ENCODE peak calls at places on chromosomes 16 and 17, in four cellular contexts. T is K562, H is GM12878, D is HepG2. E is an unnamed sample.

GRCh38 chr16:80622007-80622406 is 81.2 kb downstream of the DYNLRB2 start:
- DNase-seq in D (no peak), H (no peak), T (no peak), E (no peak)

GRCh38 chr17:81429353-81429774 is 34.1 kb downstream of the BAHCC1 start:
- DNase-seq in H (no peak), D (no peak), T (no peak), E (no peak)

GRCh38 chr17:9002610-9003354 is 18.5 kb upstream of the NTN1 start:
- DNase-seq in D (no peak), T (no peak), H (no peak), E (peak)

GRCh38 chr16:13036600-13036999 is 135.2 kb downstream of the SHISA9 start:
- DNase-seq in H (no peak), D (peak), T (peak), E (no peak)

GRCh38 chr17:752002-752619 is at the start of gene GEMIN4:
- DNase-seq in T (peak), H (peak), D (peak), E (peak)

GRCh38 chr16:82133798-82134197 is 36.2 kb downstream of the MPHOSPH6 start:
- DNase-seq in T (no peak), D (no peak), H (no peak), E (no peak)

GRCh38 chr16:68061396-68061795 is 23.8 kb upstream of the NFATC3 start:
- DNase-seq in H (no peak), T (no peak), D (no peak), E (no peak)

GRCh38 chr17:45231481-45232116 is 9.9 kb downstream of the FMNL1 start:
- DNase-seq in H (no peak), T (peak), D (peak), E (peak)

GRCh38 chr17:4710693-4711634 is 532 bp downstream of the ARRB2 start:
- DNase-seq in T (no peak), D (no peak), H (no peak), E (peak)

GRCh38 chr17:19987897-19988296 is 10.3 kb upstream of the AKAP10 start:
- DNase-seq in D (no peak), H (no peak), T (peak), E (no peak)

GRCh38 chr17:74339537-74340195 is 13.6 kb downstream of the KIF19 start:
- DNase-seq in T (no peak), D (no peak), H (no peak), E (no peak)

GRCh38 chr16:9602201-9602600 is 510.8 kb downstream of the HAPSTR1 start:
- DNase-seq in T (no peak), H (no peak), D (no peak), E (no peak)

GRCh38 chr16:82639666-82640336 is 13.0 kb downstream of the CDH13 start:
- DNase-seq in H (no peak), D (peak), T (peak), E (peak)

GRCh38 chr17:11028349-11028748 is 190.5 kb upstream of the PIRT start:
- DNase-seq in D (no peak), T (no peak), H (no peak), E (no peak)

GRCh38 chr17:47678196-47678595 is 15.8 kb upstream of the TBKBP1 start:
- DNase-seq in T (no peak), D (no peak), H (no peak), E (no peak)

GRCh38 chr16:79653337-79654000 is 52.9 kb upstream of the MAF start:
- DNase-seq in T (no peak), H (no peak), D (no peak), E (no peak)

GRCh38 chr16:75758215-75758614 is 31.9 kb upstream of the CPHXL start:
- DNase-seq in H (no peak), D (no peak), T (no peak), E (no peak)

GRCh38 chr17:41308251-41308917 is 725 bp downstream of the KRTAP16-1 start:
- DNase-seq in T (no peak), D (no peak), H (peak), E (no peak)

GRCh38 chr17:72344613-72345012 is 223.8 kb downstream of the SOX9 start:
- DNase-seq in T (no peak), H (no peak), D (no peak), E (no peak)

GRCh38 chr17:48795444-48796162 is 21.4 kb downstream of the TTLL6 start:
- DNase-seq in D (peak), H (no peak), T (no peak), E (no peak)

GRCh38 chr16:54031107-54031760 is 255.4 kb downstream of the IRX3 start:
- DNase-seq in H (no peak), T (no peak), D (no peak), E (no peak)

GRCh38 chr16:48918520-48919258 is 308.7 kb upstream of the N4BP1 start:
- DNase-seq in H (no peak), T (no peak), D (no peak), E (no peak)

GRCh38 chr17:70320642-70321345 is 151.5 kb downstream of the KCNJ2 start:
- DNase-seq in D (no peak), H (no peak), T (no peak), E (peak)

GRCh38 chr16:50580180-50580771 is 32.1 kb downstream of the NKD1 start:
- DNase-seq in D (no peak), H (no peak), T (no peak), E (no peak)

GRCh38 chr17:55394357-55395021 is 27.1 kb downstream of the MMD start:
- DNase-seq in D (peak), T (no peak), H (no peak), E (no peak)

GRCh38 chr17:38417210-38417951 is 10.9 kb upstream of the ARHGAP23 start:
- DNase-seq in D (no peak), H (no peak), T (peak), E (no peak)

GRCh38 chr17:8935194-8935593 is 30.3 kb downstream of the PIK3R5 start:
- DNase-seq in H (no peak), D (no peak), T (no peak), E (no peak)

GRCh38 chr16:4917117-4917516 is 19.8 kb downstream of the PPL start:
- DNase-seq in T (no peak), H (no peak), D (no peak), E (no peak)

GRCh38 chr16:53159781-53160436 is 105.1 kb downstream of the CHD9 start:
- DNase-seq in H (peak), T (peak), D (peak), E (peak)

DNA sequence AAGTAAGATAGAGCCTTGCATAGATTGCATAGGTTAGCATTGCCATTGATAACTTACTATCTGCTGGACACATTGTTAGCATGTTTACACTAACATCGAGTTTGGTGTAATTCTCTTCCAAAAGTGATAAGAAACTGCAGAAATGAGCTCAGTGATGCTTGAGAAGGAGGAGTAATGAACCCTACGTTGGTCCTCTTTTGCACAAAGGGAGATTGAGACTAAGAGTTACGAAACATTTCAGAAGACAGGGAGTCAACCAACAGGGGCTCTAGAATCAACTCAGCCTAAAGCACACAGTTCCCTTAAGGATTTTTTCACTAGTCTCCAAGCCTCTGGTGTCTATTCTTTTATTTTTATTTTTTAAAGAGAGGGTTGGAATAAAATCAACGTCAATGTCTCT is 6.8 kb downstream of the CCL7 start:
- DNase-seq in T (no peak), D (no peak), H (no peak), E (no peak)
- TF ChIP-seq FOXM1 in T (no peak), D (no peak), H (no peak), E (no peak)

DNA sequence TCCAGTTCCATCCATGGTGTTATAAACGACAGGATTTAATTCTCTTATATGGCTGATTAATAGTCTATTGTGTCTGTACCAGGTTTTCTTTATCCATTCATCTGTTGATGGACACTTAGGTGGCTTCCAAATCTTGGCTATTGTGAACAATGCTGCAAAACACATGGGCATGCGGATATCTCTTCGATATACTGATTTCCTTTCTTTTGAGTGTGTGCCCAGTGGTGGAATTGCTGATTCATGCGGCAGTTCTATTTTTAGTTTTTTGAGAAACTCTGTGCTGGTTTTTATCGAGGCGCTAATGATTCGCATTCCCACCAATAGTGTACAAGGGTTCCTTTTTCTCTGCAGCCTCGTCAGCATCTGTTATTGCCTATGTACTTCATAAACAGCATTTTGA is 599.4 kb downstream of the TMEM114 start:
- DNase-seq in D (no peak), T (no peak), H (no peak), E (no peak)
- TF ChIP-seq BHLHE40 in D (no peak), T (no peak), H (no peak), E (no peak)

GRCh38 chr17:78675316-78675616 is 98.1 kb upstream of the DNAH17 start:
- DNase-seq in H (no peak), D (no peak), T (no peak), E (no peak)

GRCh38 chr17:78677303-78678219 is 100.4 kb upstream of the DNAH17 start:
- DNase-seq in H (no peak), D (peak), T (no peak), E (no peak)

GRCh38 chr17:78675836-78676235 is 98.6 kb upstream of the DNAH17 start:
- DNase-seq in T (no peak), D (no peak), H (no peak), E (no peak)

GRCh38 chr17:78678220-78678554 is 101.0 kb upstream of the DNAH17 start:
- DNase-seq in D (no peak), T (no peak), H (no peak), E (no peak)

DNA sequence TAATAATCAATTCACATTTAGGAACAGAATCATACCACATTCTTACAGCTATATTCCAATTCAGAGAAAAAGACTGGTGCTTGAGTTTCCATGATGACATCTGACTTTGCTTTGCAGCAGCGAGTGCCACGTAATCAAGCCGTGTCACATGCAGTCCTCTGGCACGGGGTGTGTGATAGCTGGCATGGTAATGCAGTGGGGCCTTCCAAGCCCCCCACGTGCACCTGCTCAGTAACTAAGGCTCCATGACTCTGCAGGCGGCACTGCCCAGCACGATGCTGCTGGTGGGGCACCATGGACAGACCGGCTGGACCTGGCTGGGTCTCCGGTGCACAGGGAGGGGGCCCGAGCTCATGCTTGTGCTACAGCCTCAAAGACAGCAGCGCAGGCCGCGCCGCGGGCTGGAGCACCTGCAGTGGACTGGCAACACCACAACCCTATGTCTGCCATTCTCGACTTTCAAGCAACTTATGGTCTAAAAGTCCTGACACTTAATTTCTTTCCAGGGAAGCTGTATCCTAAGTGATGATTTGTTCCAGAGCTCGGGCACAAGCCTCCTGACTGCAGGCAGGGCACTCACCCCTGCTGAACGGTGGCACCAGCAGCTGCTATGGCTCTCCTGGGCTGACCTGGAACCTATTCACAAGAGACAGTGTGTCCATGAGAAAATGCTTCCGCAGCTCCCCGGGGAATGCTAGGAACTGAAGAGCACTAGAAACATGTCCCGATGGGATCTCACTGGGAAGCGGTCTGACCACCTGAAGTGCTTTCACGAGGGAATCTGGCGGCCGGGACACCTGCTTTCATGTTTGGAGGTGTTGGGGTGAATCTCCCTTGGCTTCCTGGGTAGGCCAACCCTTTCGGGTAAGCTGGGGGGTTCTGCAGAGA is 99.5 kb upstream of the DNAH17 start:
- DNase-seq in D (no peak), H (no peak), T (no peak), E (no peak)
- TF ChIP-seq TARDBP in D (no peak), H (no peak), T (no peak), E (no peak)

GRCh38 chr17:7222093-7222971 is 2.6 kb downstream of the ACADVL start:
- DNase-seq in D (no peak), H (no peak), T (no peak), E (no peak)
- TF ChIP-seq FOXM1 in D (no peak), H (no peak), T (no peak), E (no peak)

DNA sequence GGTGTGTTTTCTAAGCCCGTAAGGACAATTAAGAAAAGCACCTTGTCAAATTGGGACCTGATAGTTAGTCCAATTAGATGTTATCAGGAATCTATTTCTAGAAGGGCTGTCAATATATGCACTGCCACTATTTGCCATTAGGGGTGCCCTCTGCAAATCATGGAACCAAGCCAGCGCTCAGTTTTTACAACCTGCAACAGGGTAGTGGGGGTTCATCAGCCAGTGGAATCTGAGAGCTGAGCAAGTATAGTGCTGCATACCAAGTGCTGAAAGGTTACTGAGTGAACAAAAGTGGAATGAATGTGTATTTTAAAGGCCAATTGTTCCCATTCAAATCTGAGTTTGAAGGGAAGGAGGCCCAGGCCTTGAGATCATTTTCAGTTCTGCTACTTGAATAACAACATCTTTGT is 10.4 kb downstream of the PRR11 start:
- DNase-seq in D (peak), T (peak), H (peak), E (peak)
- TF ChIP-seq BHLHE40 in D (no peak), T (no peak), H (no peak), E (no peak)

GRCh38 chr16:87959391-87959968 is 8.2 kb downstream of the BANP start:
- DNase-seq in D (no peak), T (peak), H (no peak), E (no peak)

GRCh38 chr16:87964049-87964448 is 12.8 kb downstream of the BANP start:
- DNase-seq in T (no peak), D (no peak), H (no peak), E (no peak)

GRCh38 chr16:87963400-87963799 is 12.2 kb downstream of the BANP start:
- DNase-seq in T (no peak), H (no peak), D (no peak), E (no peak)

GRCh38 chr16:87958632-87959031 is 7.4 kb downstream of the BANP start:
- DNase-seq in H (no peak), T (no peak), D (no peak), E (no peak)

GRCh38 chr16:87960851-87961250 is 9.6 kb downstream of the BANP start:
- DNase-seq in H (no peak), T (no peak), D (no peak), E (no peak)
- TF ChIP-seq TARDBP in H (no peak), T (no peak), D (no peak), E (no peak)